ENCODE peak calls at places on chromosomes 2 and 18, in seven cellular contexts. B is AG09319; P is upper lobe of right lung; S is NCI-H1694 treated with DMSO at 0.1 percent for 48 hours; M is activated CD8-positive, alpha-beta T cell treated with anti-CD3 and anti-CD28 coated beads, Interleukin-2, amount 10 ng/mL, durations not matched to agents 7 days and 5 days; X is left cardiac atrium; E is activated CD8-positive, alpha-beta memory T cell treated with anti-CD3 and anti-CD28 coated beads for 24 hours. Z is an unnamed sample.

GRCh38 chr18:72086421-72086820 is 457.7 kb downstream of the CBLN2 start:
- DNase-seq in B (no peak), E (no peak), P (no peak), X (no peak), M (no peak), S (peak), Z (no peak)

GRCh38 chr2:179263460-179264237 is 983 bp downstream of the SESTD1 start:
- DNase-seq in B (no peak), X (peak), M (peak), E (peak), P (peak), S (peak), Z (peak)

GRCh38 chr2:240909216-240909974 is 3.3 kb downstream of the CROCC2 start:
- DNase-seq in E (no peak), P (no peak), B (no peak), X (no peak), M (no peak), S (no peak), Z (no peak)

GRCh38 chr2:204110250-204111183 is 174.0 kb downstream of the ICOS start:
- DNase-seq in S (no peak), B (no peak), M (peak), X (peak), E (peak), P (no peak), Z (no peak)

GRCh38 chr18:7363338-7363737 is 132.4 kb downstream of the LRRC30 start:
- DNase-seq in B (no peak), M (no peak), S (no peak), X (no peak), E (no peak), P (no peak), Z (no peak)

GRCh38 chr2:84815146-84815545 is 65.7 kb downstream of the TRABD2A start:
- DNase-seq in E (no peak), M (peak), X (no peak), S (no peak), B (no peak), P (no peak), Z (no peak)

GRCh38 chr2:181197140-181197760 is 216.8 kb downstream of the UBE2E3 start:
- DNase-seq in S (no peak), M (no peak), X (no peak), E (no peak), B (no peak), P (no peak), Z (no peak)

GRCh38 chr2:1869987-1870386 is 125.7 kb upstream of the PXDN start:
- DNase-seq in P (no peak), S (no peak), E (no peak), X (no peak), M (no peak), B (no peak), Z (no peak)

Z was measured in cerebellum.